ENCODE peak calls at places on chromosomes 3 and 15, in seven cellular contexts. C is left ventricle myocardium inferior, E is body of pancreas, Z is lower leg skin, K is GM12865, Y is IMR-90, W is heart right ventricle. Q is an unnamed sample.
A peak's percentile ranks its signal among the peaks of the same experiment; 100 is the strongest.

GRCh38 chr3:126137490-126138130 is 42.8 kb downstream of the ALDH1L1 start:
- DNase-seq in E (no peak), K (no peak), W (no peak), Y (no peak), C (no peak), Z (peak; percentile 46), Q (no peak)

GRCh38 chr3:129609591-129610169 is 3.2 kb upstream of the PLXND1 start:
- DNase-seq in C (no peak), Z (no peak), E (no peak), Y (peak; percentile 61), K (no peak), W (no peak), Q (peak; percentile 62)

GRCh38 chr3:154062513-154062912 is 58.7 kb upstream of the ARHGEF26 start:
- DNase-seq in E (no peak), C (no peak), Y (no peak), K (no peak), Z (no peak), W (no peak), Q (no peak)

GRCh38 chr3:140931801-140932200 is 9.8 kb upstream of the SLC25A36 start:
- DNase-seq in W (no peak), Y (peak; percentile 6), E (no peak), C (no peak), K (no peak), Z (no peak), Q (no peak)

GRCh38 chr15:24696855-24697254 is 21.3 kb downstream of the NPAP1 start:
- DNase-seq in W (no peak), E (no peak), C (no peak), Y (no peak), Z (no peak), K (no peak), Q (no peak)

GRCh38 chr15:73575636-73576247 is 57.4 kb downstream of the NPTN start:
- DNase-seq in K (no peak), E (peak; percentile 49), W (peak; percentile 58), Y (peak; percentile 58), Z (no peak), C (peak; percentile 60), Q (no peak)

GRCh38 chr3:29532473-29532872 is 251.6 kb downstream of the RBMS3 start:
- DNase-seq in K (no peak), C (no peak), W (no peak), Y (no peak), Z (no peak), E (no peak), Q (no peak)

GRCh38 chr3:127612966-127613365 is 14.8 kb downstream of the MCM2 start:
- DNase-seq in K (no peak), Y (no peak), W (no peak), E (no peak), C (no peak), Z (no peak), Q (no peak)

GRCh38 chr15:79366691-79367090 is 55.8 kb downstream of the TMED3 start:
- DNase-seq in Y (peak; percentile 32), C (no peak), K (no peak), E (no peak), Z (no peak), W (no peak), Q (no peak)

GRCh38 chr15:31516459-31516858 is 189.8 kb downstream of the KLF13 start:
- DNase-seq in Z (no peak), W (no peak), E (no peak), Y (no peak), K (no peak), C (no peak), Q (no peak)

GRCh38 chr3:9933561-9934234 is at the start of gene CRELD1:
- DNase-seq in Z (peak; percentile 99), E (peak; percentile 97), Y (peak; percentile 86), W (peak; percentile 96), K (peak; percentile 97), C (peak; percentile 96), Q (peak; percentile 82)

GRCh38 chr3:11698326-11699082 is 54.8 kb upstream of the VGLL4 start:
- DNase-seq in K (no peak), C (no peak), W (no peak), Z (no peak), Y (peak; percentile 24), E (no peak), Q (no peak)

GRCh38 chr3:48092270-48092669 is 76.1 kb upstream of the MAP4 start:
- DNase-seq in K (no peak), E (no peak), C (no peak), W (no peak), Z (no peak), Y (no peak), Q (no peak)

GRCh38 chr3:48090166-48090939 is 74.1 kb upstream of the MAP4 start:
- DNase-seq in W (no peak), E (no peak), Y (no peak), K (no peak), C (no peak), Z (no peak), Q (no peak)

GRCh38 chr3:48086736-48087470 is 70.7 kb upstream of the MAP4 start:
- DNase-seq in C (no peak), W (no peak), K (no peak), E (no peak), Z (no peak), Y (peak; percentile 89), Q (peak; percentile 78)

GRCh38 chr3:48088056-48088748 is 72.0 kb upstream of the MAP4 start:
- DNase-seq in W (peak; percentile 29), Z (peak; percentile 89), E (peak; percentile 34), K (peak; percentile 32), Y (no peak), C (no peak), Q (no peak)

DNA sequence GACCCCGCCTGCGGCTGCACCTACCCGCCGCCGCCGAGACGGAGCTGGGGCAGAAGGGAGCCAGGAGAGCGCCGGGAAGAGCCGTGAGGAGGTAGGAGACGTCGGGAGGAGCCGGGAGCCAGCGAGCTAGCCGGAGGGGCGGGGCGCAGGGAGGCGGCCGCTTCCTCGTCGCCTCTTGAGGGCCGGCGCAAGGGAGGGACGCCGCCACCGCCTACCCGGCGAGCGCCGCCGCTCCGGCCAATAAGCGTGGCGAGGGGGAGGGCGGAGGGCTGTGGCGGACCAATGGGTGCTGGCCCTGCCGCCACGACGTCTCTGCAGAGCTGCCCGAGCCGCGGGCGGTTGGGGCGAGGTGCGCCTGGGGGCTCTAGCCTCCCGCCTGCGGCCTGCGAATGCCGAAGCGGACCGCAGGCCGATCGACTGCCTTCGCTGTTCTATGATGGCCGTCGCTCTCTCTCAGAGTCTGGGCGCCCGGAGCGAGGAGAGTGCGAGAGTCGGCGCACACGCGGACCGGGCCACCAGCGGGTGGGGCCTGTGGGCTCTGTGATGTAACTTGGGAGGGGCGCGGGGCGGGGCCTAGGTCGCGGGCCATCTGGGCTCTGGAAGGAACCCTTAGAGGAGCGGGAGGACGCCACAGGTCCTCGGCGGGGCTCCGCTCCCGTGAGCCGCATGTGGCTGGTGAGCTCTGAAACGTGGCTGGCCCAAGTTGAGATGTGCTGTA is 72.7 kb upstream of the MAP4 start:
- DNase-seq in C (peak; percentile 98), Z (peak; percentile 100), K (peak; percentile 98), E (peak; percentile 99), W (peak; percentile 97), Y (peak; percentile 95), Q (peak; percentile 95)
- TF ChIP-seq CTCF in C (no peak), Z (no peak), K (no peak), E (peak; percentile 24), W (no peak), Y (no peak), Q (no peak)

DNA sequence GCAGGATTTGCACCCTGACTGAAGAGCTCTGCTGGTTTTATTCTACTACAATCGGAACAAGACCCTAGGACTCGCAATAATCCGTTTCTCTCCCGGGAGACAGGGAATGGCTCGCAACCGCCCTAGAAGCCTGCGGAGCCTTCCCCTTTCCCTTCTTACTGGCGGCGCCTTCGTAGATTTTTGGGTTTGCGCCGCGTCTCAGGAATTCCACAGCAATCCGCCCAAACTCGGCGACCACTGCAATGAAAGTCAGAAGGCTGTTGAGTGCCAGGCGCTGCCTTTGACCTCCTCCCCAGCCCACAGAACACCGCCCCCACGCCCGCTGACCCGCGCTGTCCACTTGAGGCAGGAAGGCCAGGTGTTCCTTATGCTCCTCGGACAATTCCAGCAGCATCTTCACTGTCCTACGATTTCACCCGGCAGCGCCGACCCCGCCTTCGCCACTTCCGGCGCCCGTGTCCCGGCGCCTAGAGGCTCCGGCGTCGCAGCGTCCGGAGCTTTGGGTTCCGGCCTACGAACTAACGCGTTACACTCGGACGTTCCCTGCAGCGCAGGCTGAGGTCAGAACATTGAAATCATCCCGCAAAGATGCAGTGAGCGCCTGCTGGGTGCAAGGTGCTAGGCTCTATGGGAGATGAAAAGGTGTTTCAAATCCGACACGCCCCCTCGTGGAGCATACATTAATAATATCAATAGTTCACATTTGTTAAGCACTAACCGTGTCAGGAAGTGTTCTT is at the start of gene COMMD2:
- DNase-seq in E (peak; percentile 85), Z (peak; percentile 93), Y (peak; percentile 85), W (peak; percentile 72), K (peak; percentile 96), C (peak; percentile 73), Q (peak; percentile 79)
- TF ChIP-seq CTCF in E (peak; percentile 54), Z (no peak), Y (peak; percentile 31), W (peak; percentile 33), K (peak; percentile 36), C (peak; percentile 48), Q (peak; percentile 75)

GRCh38 chr3:13357074-13357473 is 63.0 kb downstream of the NUP210 start:
- DNase-seq in Z (no peak), W (no peak), C (no peak), K (no peak), E (no peak), Y (no peak), Q (no peak)

GRCh38 chr3:13352621-13353131 is 67.4 kb downstream of the NUP210 start:
- DNase-seq in E (no peak), C (no peak), Z (no peak), K (no peak), Y (peak; percentile 41), W (no peak), Q (peak; percentile 17)

GRCh38 chr3:13358051-13358450 is 62.1 kb downstream of the NUP210 start:
- DNase-seq in W (no peak), C (no peak), Z (no peak), K (no peak), E (no peak), Y (no peak), Q (no peak)

GRCh38 chr3:13349823-13350222 is 70.3 kb downstream of the NUP210 start:
- DNase-seq in C (no peak), E (no peak), K (no peak), W (no peak), Z (no peak), Y (no peak), Q (no peak)

GRCh38 chr3:13353936-13354542 is 66.1 kb downstream of the NUP210 start:
- DNase-seq in W (no peak), Y (peak; percentile 18), K (no peak), Z (no peak), E (no peak), C (no peak), Q (no peak)
- TF ChIP-seq CTCF in W (no peak), Y (peak; percentile 31), K (peak; percentile 9), Z (no peak), E (no peak), C (peak; percentile 21), Q (peak; percentile 74)

GRCh38 chr15:44265757-44266156 is 22.8 kb upstream of the GOLM2 start:
- DNase-seq in Y (no peak), E (no peak), W (no peak), Z (no peak), C (no peak), K (no peak), Q (no peak)
- TF ChIP-seq CTCF in Y (no peak), E (no peak), W (no peak), Z (no peak), C (no peak), K (no peak), Q (no peak)

GRCh38 chr3:22685598-22685997 is 517.5 kb upstream of the UBE2E2 start:
- DNase-seq in C (no peak), Y (no peak), K (peak; percentile 10), E (no peak), W (no peak), Z (no peak), Q (no peak)
- TF ChIP-seq CTCF in C (no peak), Y (no peak), K (peak; percentile 31), E (no peak), W (no peak), Z (no peak), Q (no peak)